ENCODE peak calls at places on chromosomes 11 and 22, in six cellular contexts. One of them, this sample, is unnamed.

GRCh38 chr11:133946541-133947297 is 10.0 kb downstream of the IGSF9B start:
- DNase-seq in tibial artery: peak; percentile 70
- DNase-seq in foreskin keratinocyte: no peak
- DNase-seq in esophagus muscularis mucosa: no peak
- DNase-seq in GM12865: no peak
- DNase-seq in fibroblast of pulmonary artery: no peak
- DNase-seq in this sample: no peak

GRCh38 chr22:32649515-32650200 is 151.8 kb upstream of the TIMP3 start:
- DNase-seq in tibial artery: peak; percentile 76
- DNase-seq in fibroblast of pulmonary artery: no peak
- DNase-seq in foreskin keratinocyte: no peak
- DNase-seq in GM12865: no peak
- DNase-seq in esophagus muscularis mucosa: no peak
- DNase-seq in this sample: no peak

GRCh38 chr11:121929581-121929980 is 186.4 kb downstream of the BLID start:
- DNase-seq in esophagus muscularis mucosa: peak; percentile 90
- DNase-seq in tibial artery: no peak
- DNase-seq in fibroblast of pulmonary artery: peak; percentile 66
- DNase-seq in foreskin keratinocyte: no peak
- DNase-seq in GM12865: no peak
- DNase-seq in this sample: peak; percentile 12

GRCh38 chr11:112302226-112302868 is 41.7 kb upstream of the PLET1 start:
- DNase-seq in GM12865: no peak
- DNase-seq in esophagus muscularis mucosa: no peak
- DNase-seq in tibial artery: no peak
- DNase-seq in fibroblast of pulmonary artery: peak; percentile 28
- DNase-seq in foreskin keratinocyte: no peak
- DNase-seq in this sample: no peak

GRCh38 chr11:118061401-118062125 is 15.3 kb upstream of the TMPRSS4 start:
- DNase-seq in tibial artery: peak; percentile 42
- DNase-seq in foreskin keratinocyte: no peak
- DNase-seq in esophagus muscularis mucosa: no peak
- DNase-seq in GM12865: no peak
- DNase-seq in fibroblast of pulmonary artery: no peak
- DNase-seq in this sample: no peak

GRCh38 chr11:91081440-91082088 is 858.7 kb upstream of the CHORDC1 start:
- DNase-seq in GM12865: no peak
- DNase-seq in foreskin keratinocyte: peak; percentile 37
- DNase-seq in tibial artery: no peak
- DNase-seq in fibroblast of pulmonary artery: peak; percentile 52
- DNase-seq in esophagus muscularis mucosa: no peak
- DNase-seq in this sample: no peak

GRCh38 chr11:30254307-30255298 is 23.8 kb downstream of the FSHB start:
- DNase-seq in foreskin keratinocyte: no peak
- DNase-seq in fibroblast of pulmonary artery: peak; percentile 8
- DNase-seq in tibial artery: no peak
- DNase-seq in GM12865: peak; percentile 10
- DNase-seq in esophagus muscularis mucosa: no peak
- DNase-seq in this sample: no peak

GRCh38 chr11:27830206-27830605 is 130.0 kb upstream of the BDNF start:
- DNase-seq in fibroblast of pulmonary artery: no peak
- DNase-seq in tibial artery: no peak
- DNase-seq in GM12865: no peak
- DNase-seq in esophagus muscularis mucosa: peak; percentile 90
- DNase-seq in foreskin keratinocyte: no peak
- DNase-seq in this sample: no peak

GRCh38 chr22:17269224-17269606 is 50.0 kb upstream of the ADA2 start:
- DNase-seq in esophagus muscularis mucosa: no peak
- DNase-seq in tibial artery: no peak
- DNase-seq in foreskin keratinocyte: no peak
- DNase-seq in GM12865: no peak
- DNase-seq in fibroblast of pulmonary artery: no peak
- DNase-seq in this sample: no peak

GRCh38 chr22:17269607-17270261 is 50.5 kb upstream of the ADA2 start:
- DNase-seq in tibial artery: no peak
- DNase-seq in GM12865: no peak
- DNase-seq in esophagus muscularis mucosa: no peak
- DNase-seq in fibroblast of pulmonary artery: no peak
- DNase-seq in foreskin keratinocyte: no peak
- DNase-seq in this sample: no peak

GRCh38 chr22:17268501-17269223 is 49.4 kb upstream of the ADA2 start:
- DNase-seq in tibial artery: no peak
- DNase-seq in esophagus muscularis mucosa: no peak
- DNase-seq in GM12865: peak; percentile 48
- DNase-seq in fibroblast of pulmonary artery: no peak
- DNase-seq in foreskin keratinocyte: no peak
- DNase-seq in this sample: no peak

GRCh38 chr22:17272511-17272991 is 53.3 kb upstream of the ADA2 start:
- DNase-seq in GM12865: no peak
- DNase-seq in fibroblast of pulmonary artery: no peak
- DNase-seq in tibial artery: no peak
- DNase-seq in foreskin keratinocyte: no peak
- DNase-seq in esophagus muscularis mucosa: no peak
- DNase-seq in this sample: no peak

DNA sequence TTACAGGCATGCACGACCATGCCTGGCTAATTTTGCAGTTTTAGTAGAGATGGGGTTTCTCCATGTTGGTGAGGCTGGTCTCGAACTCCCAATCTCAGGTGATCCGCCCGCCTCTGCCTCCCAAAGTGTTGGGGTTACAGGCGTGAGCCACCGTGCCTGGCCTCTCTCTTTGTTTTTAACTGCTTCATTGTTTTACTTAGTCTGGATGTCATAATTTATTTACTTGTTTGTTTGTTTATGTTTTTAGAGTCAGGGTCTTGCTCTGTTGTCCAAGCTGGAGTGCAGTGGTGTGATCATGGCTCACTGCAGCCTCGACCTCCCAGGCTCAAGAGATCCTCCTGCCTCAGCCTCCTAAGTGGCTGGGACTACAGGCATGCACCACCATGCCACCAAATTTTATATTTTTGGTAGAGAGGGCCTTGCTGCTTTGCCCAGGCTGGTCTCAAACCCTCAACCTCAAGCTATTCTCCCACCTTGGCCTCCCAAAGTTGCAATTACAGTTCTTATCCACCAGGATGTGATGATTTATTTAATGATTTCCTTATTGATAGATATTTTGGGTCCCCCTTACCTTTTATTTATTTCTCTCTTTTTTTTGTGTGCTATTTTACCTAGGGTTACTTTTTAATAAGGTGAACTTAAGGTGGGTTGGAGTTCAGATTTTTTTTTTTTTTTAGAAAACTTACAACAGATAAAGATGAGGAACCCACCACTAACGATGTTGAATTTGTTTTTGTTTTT is 52.6 kb upstream of the ADA2 start:
- DNase-seq in GM12865: no peak
- DNase-seq in foreskin keratinocyte: no peak
- DNase-seq in esophagus muscularis mucosa: no peak
- DNase-seq in fibroblast of pulmonary artery: no peak
- DNase-seq in tibial artery: no peak
- DNase-seq in this sample: no peak
- TF ChIP-seq CTCF in GM12865: no peak
- TF ChIP-seq CTCF in foreskin keratinocyte: no peak
- TF ChIP-seq CTCF in esophagus muscularis mucosa: no peak
- TF ChIP-seq CTCF in fibroblast of pulmonary artery: no peak
- TF ChIP-seq CTCF in tibial artery: no peak
- TF ChIP-seq CTCF in this sample: peak; percentile 45

GRCh38 chr22:48488611-48489456 is 1338.8 kb downstream of the BRD1 start:
- DNase-seq in esophagus muscularis mucosa: no peak
- DNase-seq in fibroblast of pulmonary artery: no peak
- DNase-seq in tibial artery: peak; percentile 49
- DNase-seq in GM12865: no peak
- DNase-seq in foreskin keratinocyte: no peak
- DNase-seq in this sample: peak; percentile 37
- TF ChIP-seq CTCF in esophagus muscularis mucosa: no peak
- TF ChIP-seq CTCF in fibroblast of pulmonary artery: no peak
- TF ChIP-seq CTCF in tibial artery: no peak
- TF ChIP-seq CTCF in GM12865: no peak
- TF ChIP-seq CTCF in foreskin keratinocyte: no peak
- TF ChIP-seq CTCF in this sample: no peak

DNA sequence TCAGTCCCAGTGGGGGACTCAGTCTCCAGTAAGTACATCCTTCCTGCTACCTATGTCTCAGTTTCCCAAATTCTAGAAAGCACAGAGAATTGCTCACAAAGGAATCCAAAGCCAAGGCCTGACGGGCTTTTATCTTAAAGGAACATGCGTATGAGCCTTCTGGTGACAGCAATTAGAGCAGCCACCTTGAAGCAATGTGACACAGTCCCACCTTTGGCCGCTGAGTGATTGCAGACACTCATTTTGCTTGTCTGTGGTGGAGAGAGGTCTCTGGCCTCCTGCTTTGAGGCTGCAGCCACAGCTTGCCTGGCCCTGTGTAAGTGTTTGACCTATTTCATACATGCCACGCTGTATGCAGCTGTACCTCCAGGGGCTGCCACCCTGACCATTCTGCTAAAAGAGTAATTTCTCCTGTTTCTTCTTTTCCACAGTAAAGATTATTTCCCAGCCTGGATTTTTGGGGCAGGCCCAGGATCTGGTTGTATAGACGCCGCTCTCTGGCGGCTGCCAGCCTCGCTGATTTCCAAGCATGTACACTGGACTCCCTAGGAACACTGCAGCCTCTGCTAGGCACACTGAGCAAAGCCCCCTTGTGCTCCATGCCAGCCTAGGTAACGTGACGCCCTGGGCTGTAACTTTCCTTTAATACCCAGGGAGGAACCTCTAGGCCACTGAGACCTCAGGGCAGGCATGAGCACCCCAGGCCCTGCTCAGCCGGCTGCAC is 1.1 kb upstream of the TMA7B start:
- DNase-seq in fibroblast of pulmonary artery: no peak
- DNase-seq in esophagus muscularis mucosa: no peak
- DNase-seq in foreskin keratinocyte: no peak
- DNase-seq in tibial artery: no peak
- DNase-seq in GM12865: no peak
- DNase-seq in this sample: no peak
- TF ChIP-seq CTCF in fibroblast of pulmonary artery: no peak
- TF ChIP-seq CTCF in esophagus muscularis mucosa: no peak
- TF ChIP-seq CTCF in foreskin keratinocyte: no peak
- TF ChIP-seq CTCF in tibial artery: no peak
- TF ChIP-seq CTCF in GM12865: no peak
- TF ChIP-seq CTCF in this sample: no peak

DNA sequence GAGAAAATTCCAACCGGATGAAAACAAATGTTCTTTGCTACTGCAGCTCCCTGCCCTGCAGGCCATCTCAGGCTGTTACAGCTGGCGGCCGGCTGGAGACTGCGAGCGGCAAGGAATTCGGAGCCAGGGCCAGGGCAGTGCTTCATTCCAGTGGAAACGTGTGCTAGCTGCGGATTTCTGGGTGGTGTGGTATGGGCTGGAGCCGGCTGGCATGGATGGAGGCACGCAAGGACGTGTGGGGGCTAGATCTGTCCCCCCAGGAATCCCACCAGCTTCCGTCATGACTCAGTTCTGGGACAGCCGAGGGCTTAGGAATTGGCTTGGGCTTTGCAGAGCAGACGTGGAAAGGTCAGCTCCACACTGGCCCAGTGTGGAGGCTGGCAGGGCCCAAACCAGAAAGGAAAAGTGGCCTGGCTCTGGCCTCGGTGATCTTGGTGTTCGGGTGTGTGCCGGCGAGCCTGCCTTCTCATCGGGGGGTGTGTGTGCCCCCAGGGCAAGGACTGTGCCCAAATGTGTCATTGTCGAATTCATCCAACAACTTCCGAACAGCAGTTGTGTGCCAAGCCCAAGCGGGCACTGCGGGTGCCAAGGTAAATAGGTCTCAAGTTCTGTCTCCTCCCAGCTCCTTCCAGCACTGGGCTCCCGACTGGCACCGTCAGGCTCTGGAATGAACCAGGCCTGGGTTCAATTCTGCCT is 48.1 kb upstream of the SHISAL1 start:
- DNase-seq in tibial artery: peak; percentile 94
- DNase-seq in foreskin keratinocyte: peak; percentile 42
- DNase-seq in GM12865: no peak
- DNase-seq in esophagus muscularis mucosa: no peak
- DNase-seq in fibroblast of pulmonary artery: peak; percentile 67
- DNase-seq in this sample: no peak
- TF ChIP-seq CTCF in tibial artery: peak; percentile 40
- TF ChIP-seq CTCF in foreskin keratinocyte: peak; percentile 22
- TF ChIP-seq CTCF in GM12865: no peak
- TF ChIP-seq CTCF in esophagus muscularis mucosa: peak; percentile 32
- TF ChIP-seq CTCF in fibroblast of pulmonary artery: peak; percentile 30
- TF ChIP-seq CTCF in this sample: no peak

This sample was measured in neural crest cell.